ENCODE peak calls at places on chromosome 21, in six cellular contexts. H, G, O, S, U and V are unnamed samples.

GRCh38 chr21:14306143-14306907 is 76.6 kb downstream of the HSPA13 start:
- DNase-seq in H (no peak), G (no peak), O (no peak), S (peak), U (no peak), V (peak)

GRCh38 chr21:32426592-32427051 is 14.1 kb downstream of the EVA1C start:
- DNase-seq in H (no peak), G (no peak), O (no peak), S (no peak), U (no peak), V (no peak)

GRCh38 chr21:37263827-37264226 is 3.3 kb downstream of the VPS26C start:
- DNase-seq in H (no peak), G (no peak), O (no peak), S (no peak), U (no peak), V (no peak)

GRCh38 chr21:43291347-43291950 is 122.6 kb downstream of the CRYAA start:
- DNase-seq in H (peak), G (no peak), O (no peak), S (no peak), U (no peak), V (no peak)

GRCh38 chr21:39658066-39658465 is 45.3 kb downstream of the B3GALT5 start:
- DNase-seq in H (no peak), G (no peak), O (no peak), S (no peak), U (no peak), V (no peak)

GRCh38 chr21:43613755-43614638 is 45.3 kb downstream of the HSF2BP start:
- DNase-seq in H (no peak), G (no peak), O (no peak), S (peak), U (no peak), V (no peak)

GRCh38 chr21:45530423-45531113 is 11.7 kb downstream of the SLC19A1 start:
- DNase-seq in H (peak), G (no peak), O (no peak), S (no peak), U (no peak), V (peak)

GRCh38 chr21:45724345-45724961 is 80.9 kb downstream of the PCBP3 start:
- DNase-seq in H (peak), G (no peak), O (no peak), S (no peak), U (no peak), V (no peak)

GRCh38 chr21:32260130-32260529 is 18.7 kb downstream of the MIS18A start:
- DNase-seq in H (no peak), G (no peak), O (no peak), S (no peak), U (no peak), V (no peak)

GRCh38 chr21:32886339-32886738 is 114.8 kb upstream of the PAXBP1 start:
- DNase-seq in H (no peak), G (no peak), O (no peak), S (peak), U (no peak), V (no peak)

GRCh38 chr21:37878946-37879660 is 37.2 kb downstream of the KCNJ6 start:
- DNase-seq in H (no peak), G (no peak), O (no peak), S (no peak), U (no peak), V (no peak)

GRCh38 chr21:36150192-36150711 is 6.4 kb upstream of the DOP1B start:
- DNase-seq in H (peak), G (peak), O (no peak), S (no peak), U (no peak), V (no peak)

GRCh38 chr21:34642211-34643075 is 26.4 kb upstream of the CLIC6 start:
- DNase-seq in H (no peak), G (no peak), O (peak), S (no peak), U (no peak), V (no peak)

GRCh38 chr21:17795084-17796036 is 23.8 kb downstream of the C21orf91 start:
- DNase-seq in H (no peak), G (no peak), O (no peak), S (no peak), U (no peak), V (no peak)

GRCh38 chr21:42321845-42322244 is 6.6 kb upstream of the TFF3 start:
- DNase-seq in H (no peak), G (no peak), O (peak), S (no peak), U (no peak), V (no peak)